ENCODE peak calls at places on chromosome 3, in four cellular contexts. One of them, this sample, is unnamed.

GRCh38 chr3:193897288-193897687 is 238.7 kb upstream of the HES1 start:
- DNase-seq in WTC11: no peak
- DNase-seq in K562: peak; percentile 64
- DNase-seq in HepG2: no peak
- DNase-seq in this sample: no peak

GRCh38 chr3:35537265-35537664 is 102.1 kb upstream of the ARPP21 start:
- DNase-seq in WTC11: no peak
- DNase-seq in K562: no peak
- DNase-seq in HepG2: no peak
- DNase-seq in this sample: no peak

GRCh38 chr3:159001711-159002110 is 199.9 kb downstream of the MFSD1 start:
- DNase-seq in WTC11: no peak
- DNase-seq in K562: no peak
- DNase-seq in HepG2: no peak
- DNase-seq in this sample: no peak

GRCh38 chr3:128991355-128991895 is 2.5 kb downstream of the CFAP92 start:
- DNase-seq in WTC11: no peak
- DNase-seq in K562: no peak
- DNase-seq in HepG2: no peak
- DNase-seq in this sample: no peak

GRCh38 chr3:105758451-105758850 is 110.4 kb downstream of the CBLB start:
- DNase-seq in WTC11: no peak
- DNase-seq in K562: no peak
- DNase-seq in HepG2: no peak
- DNase-seq in this sample: no peak

GRCh38 chr3:85254738-85255137 is 295.9 kb downstream of the CADM2 start:
- DNase-seq in WTC11: no peak
- DNase-seq in K562: no peak
- DNase-seq in HepG2: no peak
- DNase-seq in this sample: no peak

GRCh38 chr3:196050597-196050996 is 31.3 kb downstream of the TFRC start:
- DNase-seq in WTC11: no peak
- DNase-seq in K562: no peak
- DNase-seq in HepG2: no peak
- DNase-seq in this sample: no peak

GRCh38 chr3:193853511-193854219 is 260.7 kb downstream of the OPA1 start:
- DNase-seq in WTC11: no peak
- DNase-seq in K562: peak; percentile 58
- DNase-seq in HepG2: no peak
- DNase-seq in this sample: no peak

GRCh38 chr3:77707271-77707670 is 667.4 kb downstream of the ROBO2 start:
- DNase-seq in WTC11: no peak
- DNase-seq in K562: no peak
- DNase-seq in HepG2: no peak
- DNase-seq in this sample: no peak

GRCh38 chr3:8579943-8580342 is 64.7 kb downstream of the SSUH2 start:
- DNase-seq in WTC11: no peak
- DNase-seq in K562: no peak
- DNase-seq in HepG2: no peak
- DNase-seq in this sample: no peak

GRCh38 chr3:134055661-134056060 is 25.9 kb upstream of the SLCO2A1 start:
- DNase-seq in WTC11: no peak
- DNase-seq in K562: no peak
- DNase-seq in HepG2: no peak
- DNase-seq in this sample: no peak

GRCh38 chr3:69081583-69082262 is 1.6 kb upstream of the UBA3 start:
- DNase-seq in WTC11: no peak
- DNase-seq in K562: peak; percentile 21
- DNase-seq in HepG2: no peak
- DNase-seq in this sample: no peak

GRCh38 chr3:33787328-33788009 is 11.0 kb upstream of the PDCD6IP start:
- DNase-seq in WTC11: peak; percentile 72
- DNase-seq in K562: peak; percentile 50
- DNase-seq in HepG2: peak; percentile 65
- DNase-seq in this sample: peak; percentile 66

GRCh38 chr3:193033381-193033780 is 115.7 kb upstream of the MB21D2 start:
- DNase-seq in WTC11: no peak
- DNase-seq in K562: no peak
- DNase-seq in HepG2: no peak
- DNase-seq in this sample: no peak

GRCh38 chr3:124492824-124493223 is 237.4 kb upstream of the UMPS start:
- DNase-seq in WTC11: peak; percentile 58
- DNase-seq in K562: peak; percentile 48
- DNase-seq in HepG2: peak; percentile 73
- DNase-seq in this sample: peak; percentile 57

GRCh38 chr3:28322464-28322863 is 26.1 kb upstream of the ZCWPW2 start:
- DNase-seq in WTC11: no peak
- DNase-seq in K562: no peak
- DNase-seq in HepG2: no peak
- DNase-seq in this sample: no peak

GRCh38 chr3:43769097-43769470 is 78.3 kb downstream of the ABHD5 start:
- DNase-seq in WTC11: no peak
- DNase-seq in K562: no peak
- DNase-seq in HepG2: no peak
- DNase-seq in this sample: no peak

GRCh38 chr3:172622156-172622555 is 88.7 kb downstream of the NCEH1 start:
- DNase-seq in WTC11: no peak
- DNase-seq in K562: no peak
- DNase-seq in HepG2: no peak
- DNase-seq in this sample: no peak
- TF ChIP-seq ELF4 in WTC11: no peak
- TF ChIP-seq ELF4 in K562: no peak
- TF ChIP-seq ELF4 in HepG2: no peak
- TF ChIP-seq ELF4 in this sample: no peak

GRCh38 chr3:48661501-48662139 is 1.1 kb downstream of the CELSR3 start:
- DNase-seq in WTC11: peak; percentile 84
- DNase-seq in K562: peak; percentile 88
- DNase-seq in HepG2: peak; percentile 52
- DNase-seq in this sample: peak; percentile 79
- TF ChIP-seq ELF4 in WTC11: peak; percentile 100
- TF ChIP-seq ELF4 in K562: no peak
- TF ChIP-seq ELF4 in HepG2: peak; percentile 99
- TF ChIP-seq ELF4 in this sample: no peak

GRCh38 chr3:178284180-178284579 is 252.1 kb upstream of the KCNMB2 start:
- DNase-seq in WTC11: no peak
- DNase-seq in K562: no peak
- DNase-seq in HepG2: no peak
- DNase-seq in this sample: no peak
- TF ChIP-seq ELF4 in WTC11: no peak
- TF ChIP-seq ELF4 in K562: no peak
- TF ChIP-seq ELF4 in HepG2: no peak
- TF ChIP-seq ELF4 in this sample: no peak

GRCh38 chr3:67897686-67898336 is 243.4 kb upstream of the SUCLG2 start:
- DNase-seq in WTC11: no peak
- DNase-seq in K562: no peak
- DNase-seq in HepG2: no peak
- DNase-seq in this sample: no peak
- TF ChIP-seq ELF4 in WTC11: no peak
- TF ChIP-seq ELF4 in K562: no peak
- TF ChIP-seq ELF4 in HepG2: no peak
- TF ChIP-seq ELF4 in this sample: no peak